ENCODE peak calls at places on chromosomes 6 and 20, in seven cellular contexts. C, F, O, V, M, T and U are unnamed samples.

GRCh38 chr6:45607818-45608217 is 230.1 kb upstream of the SUPT3H start:
- ATAC-seq in F (no peak), M (no peak), T (no peak), V (no peak), C (no peak), O (peak), U (no peak)

GRCh38 chr20:62860391-62860923 is 1.2 kb downstream of the TCFL5 start:
- ATAC-seq in F (no peak), M (no peak), O (no peak), C (no peak), V (no peak), T (no peak), U (no peak)

GRCh38 chr6:14091329-14091978 is 26.1 kb upstream of the CD83 start:
- ATAC-seq in T (peak), V (no peak), F (no peak), M (no peak), C (no peak), O (peak), U (no peak)

GRCh38 chr20:33636776-33637175 is 25.4 kb upstream of the C20orf144 start:
- ATAC-seq in T (no peak), V (no peak), C (no peak), M (no peak), F (no peak), O (no peak), U (no peak)

GRCh38 chr6:130223508-130223907 is 757 bp upstream of the SAMD3 start:
- ATAC-seq in C (peak), F (no peak), M (peak), T (peak), O (peak), V (peak), U (no peak)

GRCh38 chr6:135066806-135067205 is 12.2 kb upstream of the HBS1L start:
- ATAC-seq in V (no peak), M (no peak), O (no peak), T (peak), C (no peak), F (no peak), U (no peak)

GRCh38 chr20:16132399-16132798 is 440.8 kb downstream of the KIF16B start:
- ATAC-seq in F (no peak), T (no peak), M (no peak), C (no peak), O (no peak), V (no peak), U (no peak)

GRCh38 chr20:51044796-51045195 is 21.9 kb upstream of the KCNG1 start:
- ATAC-seq in V (no peak), C (no peak), F (no peak), O (no peak), T (no peak), M (no peak), U (no peak)